ENCODE peak calls at places on chromosomes 11 and 22, in five cellular contexts. A is heart right ventricle, K is ovary, L is astrocyte, B is thoracic aorta. J is an unnamed sample.
A peak's percentile ranks its signal among the peaks of the same experiment; 100 is the strongest.

GRCh38 chr22:17891427-17892167 is 117.3 kb upstream of the BID start:
- DNase-seq in A (peak; percentile 69), K (peak; percentile 37), L (no peak), B (no peak), J (no peak)

GRCh38 chr22:23837496-23837859 is 1.3 kb downstream of the DERL3 start:
- DNase-seq in A (no peak), K (no peak), L (no peak), B (no peak), J (no peak)

GRCh38 chr11:100630898-100631297 is 56.2 kb upstream of the ARHGAP42 start:
- DNase-seq in A (no peak), K (no peak), L (peak; percentile 11), B (no peak), J (peak; percentile 7)

GRCh38 chr11:17073370-17074027 is 4.0 kb downstream of the RPS13 start:
- DNase-seq in A (no peak), K (no peak), L (no peak), B (no peak), J (no peak)

GRCh38 chr11:100512475-100512874 is 174.6 kb upstream of the ARHGAP42 start:
- DNase-seq in A (no peak), K (no peak), L (no peak), B (no peak), J (peak; percentile 95)

GRCh38 chr11:20247540-20248138 is 87.4 kb upstream of the DBX1 start:
- DNase-seq in A (no peak), K (no peak), L (peak; percentile 11), B (no peak), J (no peak)

GRCh38 chr11:20399498-20399897 is 12.0 kb downstream of the PRMT3 start:
- DNase-seq in A (no peak), K (no peak), L (no peak), B (no peak), J (no peak)

GRCh38 chr11:62392944-62393628 is 25.7 kb upstream of the SCGB1A1 start:
- DNase-seq in A (no peak), K (peak; percentile 25), L (no peak), B (no peak), J (peak; percentile 58)

GRCh38 chr22:31898911-31899310 is 45.4 kb upstream of the YWHAH start:
- DNase-seq in A (no peak), K (no peak), L (no peak), B (no peak), J (no peak)

GRCh38 chr22:24466831-24467249 is 28.3 kb upstream of the UPB1 start:
- DNase-seq in A (no peak), K (peak; percentile 58), L (peak; percentile 70), B (no peak), J (no peak)

GRCh38 chr22:44580756-44581435 is 82.9 kb upstream of the RTL6 start:
- DNase-seq in A (no peak), K (peak; percentile 17), L (no peak), B (no peak), J (no peak)

GRCh38 chr11:92383430-92383829 is 158.8 kb downstream of the FAT3 start:
- DNase-seq in A (no peak), K (no peak), L (peak; percentile 66), B (no peak), J (peak; percentile 82)

GRCh38 chr11:130831506-130832385 is 84.5 kb downstream of the SNX19 start:
- DNase-seq in A (no peak), K (no peak), L (no peak), B (no peak), J (peak; percentile 39)

GRCh38 chr22:27844656-27845602 is 43.4 kb upstream of the MN1 start:
- DNase-seq in A (no peak), K (no peak), L (peak; percentile 48), B (no peak), J (no peak)

GRCh38 chr11:41003339-41003992 is 456.0 kb downstream of the LRRC4C start:
- DNase-seq in A (no peak), K (no peak), L (peak; percentile 48), B (no peak), J (peak; percentile 42)

GRCh38 chr11:69637956-69638871 is 2.7 kb upstream of the CCND1 start:
- DNase-seq in A (peak; percentile 55), K (no peak), L (peak; percentile 67), B (no peak), J (peak; percentile 33)
- H3K27me3 ChIP-seq in A (peaks cover 16% of the 10 kb centered on the region), K (peaks cover 7% of the 10 kb centered on the region), L (no peaks in the 10 kb centered on the region), B (no peaks in the 10 kb centered on the region), J (no peaks in the 10 kb centered on the region)

GRCh38 chr22:47884200-47884599 is 1121.8 kb downstream of the TBC1D22A start:
- DNase-seq in A (no peak), K (no peak), L (no peak), B (no peak), J (no peak)

GRCh38 chr22:47879346-47879745 is 1116.9 kb downstream of the TBC1D22A start:
- DNase-seq in A (no peak), K (no peak), L (no peak), B (no peak), J (no peak)

GRCh38 chr22:47888807-47889206 is 1126.4 kb downstream of the TBC1D22A start:
- DNase-seq in A (no peak), K (no peak), L (no peak), B (no peak), J (no peak)

GRCh38 chr22:47883757-47884156 is 1121.3 kb downstream of the TBC1D22A start:
- DNase-seq in A (no peak), K (no peak), L (no peak), B (no peak), J (no peak)

DNA sequence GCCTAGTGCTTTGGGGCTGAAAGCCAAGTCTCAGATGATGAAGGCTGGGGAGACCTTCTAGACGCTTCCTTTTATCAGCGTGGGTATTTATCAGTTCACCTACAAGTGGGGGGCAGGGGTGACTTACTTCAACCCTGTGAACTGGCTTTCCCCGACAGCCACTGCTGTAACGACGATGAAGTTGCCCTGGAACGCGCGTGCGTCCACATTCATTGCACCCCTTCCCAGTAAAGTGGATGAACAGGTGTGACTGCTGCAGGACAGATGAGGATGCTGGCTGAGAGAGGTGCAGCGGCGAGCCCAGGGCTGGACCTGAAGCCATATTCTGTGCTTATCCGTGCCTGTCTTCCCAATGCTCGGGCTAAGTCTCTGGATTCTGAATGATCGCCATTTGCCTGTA is 1122.3 kb downstream of the TBC1D22A start:
- DNase-seq in A (no peak), K (no peak), L (no peak), B (no peak), J (no peak)
- H3K4me3 ChIP-seq in A (no peak overlapping the region), K (no peak overlapping the region), L (no peak overlapping the region), B (no peak overlapping the region), J (no peak overlapping the region)

DNA sequence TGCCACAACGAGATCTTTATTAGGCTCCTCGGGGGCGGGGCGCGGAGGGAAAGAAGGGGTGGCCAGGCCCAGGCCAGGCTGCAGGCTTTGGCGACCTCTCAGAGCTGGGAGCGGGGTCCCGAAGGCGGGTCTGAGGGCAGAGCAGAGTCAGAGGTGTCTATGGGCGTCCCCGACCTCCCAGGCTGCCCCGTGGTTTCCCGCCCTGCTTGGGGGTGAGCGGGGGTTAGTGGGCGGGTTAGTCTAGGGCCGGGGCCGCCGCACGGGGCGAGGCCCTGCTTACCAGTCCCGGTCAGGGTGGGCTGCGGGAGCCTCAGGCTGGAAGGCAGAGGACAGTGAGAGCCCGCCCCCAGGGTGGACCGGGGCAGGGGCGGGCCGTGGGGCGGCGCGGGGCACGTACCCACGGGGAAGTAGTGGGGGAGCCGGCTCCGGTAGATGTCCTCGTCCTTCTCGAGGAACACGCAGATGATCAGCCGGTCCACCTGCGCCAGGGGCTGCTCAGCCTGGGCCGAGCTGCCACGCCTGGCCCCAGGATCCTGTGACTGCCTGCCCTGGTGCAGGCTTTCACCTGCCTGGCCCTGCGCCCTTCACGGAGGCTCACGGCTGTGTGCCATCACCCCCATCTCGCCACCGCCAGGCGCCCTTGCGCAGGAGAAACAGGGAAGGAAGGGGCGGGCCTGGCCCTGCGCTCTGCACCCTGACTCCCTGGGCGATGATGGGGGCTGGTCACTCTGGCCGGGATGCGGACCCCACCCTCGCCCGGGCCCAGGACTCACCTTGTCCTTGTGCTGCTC is 12.5 kb downstream of the OTUB1 start:
- DNase-seq in A (no peak), K (no peak), L (no peak), B (no peak), J (peak; percentile 74)
- TF ChIP-seq CTCF in A (no peak), K (no peak), L (no peak), B (no peak), J (peak; percentile 13)

GRCh38 chr11:69726481-69726880 is 22.7 kb upstream of the FGF19 start:
- DNase-seq in A (no peak), K (no peak), L (no peak), B (no peak), J (no peak)

GRCh38 chr11:69730500-69730899 is 26.7 kb upstream of the FGF19 start:
- DNase-seq in A (no peak), K (no peak), L (no peak), B (no peak), J (no peak)

GRCh38 chr11:69731110-69731509 is 27.3 kb upstream of the FGF19 start:
- DNase-seq in A (no peak), K (no peak), L (no peak), B (no peak), J (no peak)

GRCh38 chr11:69727266-69727665 is 23.4 kb upstream of the FGF19 start:
- DNase-seq in A (no peak), K (no peak), L (no peak), B (no peak), J (no peak)

GRCh38 chr11:69729252-69729651 is 25.4 kb upstream of the FGF19 start:
- DNase-seq in A (no peak), K (no peak), L (no peak), B (no peak), J (no peak)
- H3K27me3 ChIP-seq in A (peaks cover 49% of the 10 kb centered on the region), K (no peaks in the 10 kb centered on the region), L (peaks cover 4% of the 10 kb centered on the region), B (no peaks in the 10 kb centered on the region), J (no peaks in the 10 kb centered on the region)

DNA sequence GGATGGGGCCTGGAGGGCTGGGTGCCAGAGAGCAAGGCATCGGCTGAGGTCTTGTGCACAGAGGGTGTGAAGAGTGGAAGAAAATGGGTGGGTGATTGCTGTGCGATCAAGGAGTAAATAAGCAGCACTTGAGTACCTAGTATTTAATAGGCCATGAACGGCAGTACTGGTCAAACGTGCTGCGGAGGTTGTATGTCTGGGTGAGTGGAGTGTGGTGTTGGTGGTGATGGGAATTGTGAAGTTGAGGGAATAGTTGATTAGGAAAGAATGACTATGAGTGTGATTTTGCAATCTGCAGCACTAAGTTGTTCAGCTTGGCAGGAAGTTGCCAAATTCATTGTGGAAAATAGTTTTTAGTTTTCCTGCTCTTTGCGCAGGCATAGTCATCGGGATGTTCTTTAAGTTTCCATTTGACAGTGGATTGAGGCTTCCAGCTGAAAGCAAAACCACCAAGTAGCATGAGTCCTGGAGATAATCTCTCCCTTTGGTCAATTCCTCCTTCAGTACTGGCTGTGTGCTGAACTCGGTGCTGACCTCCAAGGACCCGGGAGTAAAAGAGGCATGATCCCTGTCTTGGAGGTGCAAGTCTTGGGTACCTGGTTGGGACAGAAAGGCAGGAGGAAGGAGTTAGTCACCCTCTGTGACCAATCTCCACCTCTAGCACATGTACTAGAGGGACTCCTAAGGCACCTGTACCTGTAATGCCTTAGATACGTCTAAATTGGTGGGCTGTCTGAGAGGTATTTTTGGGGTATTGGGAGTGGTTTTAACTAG is 2.1 kb downstream of the PANX1 start:
- DNase-seq in A (no peak), K (no peak), L (peak; percentile 93), B (no peak), J (peak; percentile 95)
- H3K4me3 ChIP-seq in A (peak overlapping the region; percentile 83), K (peak overlapping the region; percentile 79), L (peak overlapping the region; percentile 99), B (peak overlapping the region; percentile 92), J (peak overlapping the region; percentile 69)